ENCODE peak calls at places on chromosomes 12 and 14, in eight cellular contexts. One of them, this sample, is unnamed.
A peak's percentile ranks its signal among the peaks of the same experiment; 100 is the strongest.

GRCh38 chr12:89427508-89428156 is 75.3 kb upstream of the DUSP6 start:
- DNase-seq in osteocyte: no peak
- DNase-seq in AG09309: no peak
- DNase-seq in Calu3: no peak
- DNase-seq in ovary: no peak
- DNase-seq in colonic mucosa: no peak
- DNase-seq in lung: no peak
- DNase-seq in suprapubic skin: no peak
- DNase-seq in this sample: no peak

GRCh38 chr14:45249847-45250575 is 3.0 kb downstream of the MIS18BP1 start:
- DNase-seq in osteocyte: no peak
- DNase-seq in AG09309: peak; percentile 49
- DNase-seq in Calu3: no peak
- DNase-seq in ovary: no peak
- DNase-seq in colonic mucosa: no peak
- DNase-seq in lung: no peak
- DNase-seq in suprapubic skin: no peak
- DNase-seq in this sample: no peak

GRCh38 chr12:68113644-68114043 is 45.9 kb downstream of the IFNG start:
- DNase-seq in osteocyte: no peak
- DNase-seq in AG09309: no peak
- DNase-seq in Calu3: peak; percentile 41
- DNase-seq in ovary: no peak
- DNase-seq in colonic mucosa: peak; percentile 29
- DNase-seq in lung: no peak
- DNase-seq in suprapubic skin: no peak
- DNase-seq in this sample: peak; percentile 22

GRCh38 chr14:101444116-101444515 is 117.2 kb upstream of the DIO3 start:
- DNase-seq in osteocyte: no peak
- DNase-seq in AG09309: peak; percentile 52
- DNase-seq in Calu3: peak; percentile 25
- DNase-seq in ovary: no peak
- DNase-seq in colonic mucosa: no peak
- DNase-seq in lung: peak; percentile 16
- DNase-seq in suprapubic skin: no peak
- DNase-seq in this sample: no peak

GRCh38 chr12:76030378-76031080 is 1.0 kb downstream of the PHLDA1 start:
- DNase-seq in osteocyte: no peak
- DNase-seq in AG09309: no peak
- DNase-seq in Calu3: peak; percentile 45
- DNase-seq in ovary: peak; percentile 45
- DNase-seq in colonic mucosa: peak; percentile 46
- DNase-seq in lung: no peak
- DNase-seq in suprapubic skin: peak; percentile 77
- DNase-seq in this sample: peak; percentile 24

GRCh38 chr12:105084251-105085250 is at the start of gene ALDH1L2:
- DNase-seq in osteocyte: peak; percentile 96
- DNase-seq in AG09309: peak; percentile 73
- DNase-seq in Calu3: peak; percentile 91
- DNase-seq in ovary: peak; percentile 79
- DNase-seq in colonic mucosa: peak; percentile 88
- DNase-seq in lung: peak; percentile 86
- DNase-seq in suprapubic skin: peak; percentile 89
- DNase-seq in this sample: peak; percentile 78

GRCh38 chr12:58420496-58420895 is 479.1 kb downstream of the ATP23 start:
- DNase-seq in osteocyte: no peak
- DNase-seq in AG09309: peak; percentile 80
- DNase-seq in Calu3: no peak
- DNase-seq in ovary: no peak
- DNase-seq in colonic mucosa: no peak
- DNase-seq in lung: no peak
- DNase-seq in suprapubic skin: no peak
- DNase-seq in this sample: no peak

GRCh38 chr14:37318938-37319337 is 121.2 kb downstream of the MIPOL1 start:
- DNase-seq in osteocyte: no peak
- DNase-seq in AG09309: no peak
- DNase-seq in Calu3: no peak
- DNase-seq in ovary: no peak
- DNase-seq in colonic mucosa: no peak
- DNase-seq in lung: no peak
- DNase-seq in suprapubic skin: no peak
- DNase-seq in this sample: no peak

GRCh38 chr14:105854600-105855245 is 328.3 kb downstream of the TMEM121 start:
- DNase-seq in osteocyte: peak; percentile 82
- DNase-seq in AG09309: no peak
- DNase-seq in Calu3: no peak
- DNase-seq in ovary: peak; percentile 9
- DNase-seq in colonic mucosa: peak; percentile 8
- DNase-seq in lung: no peak
- DNase-seq in suprapubic skin: peak; percentile 50
- DNase-seq in this sample: peak; percentile 5

GRCh38 chr12:96255077-96255476 is 60.9 kb downstream of the ELK3 start:
- DNase-seq in osteocyte: no peak
- DNase-seq in AG09309: no peak
- DNase-seq in Calu3: no peak
- DNase-seq in ovary: peak; percentile 52
- DNase-seq in colonic mucosa: no peak
- DNase-seq in lung: peak; percentile 60
- DNase-seq in suprapubic skin: peak; percentile 88
- DNase-seq in this sample: peak; percentile 38

GRCh38 chr12:8665729-8666128 is 3.1 kb upstream of the MFAP5 start:
- DNase-seq in osteocyte: no peak
- DNase-seq in AG09309: peak; percentile 60
- DNase-seq in Calu3: no peak
- DNase-seq in ovary: no peak
- DNase-seq in colonic mucosa: no peak
- DNase-seq in lung: no peak
- DNase-seq in suprapubic skin: no peak
- DNase-seq in this sample: no peak

GRCh38 chr14:101288436-101289229 is 272.7 kb upstream of the DIO3 start:
- DNase-seq in osteocyte: peak; percentile 64
- DNase-seq in AG09309: no peak
- DNase-seq in Calu3: no peak
- DNase-seq in ovary: peak; percentile 74
- DNase-seq in colonic mucosa: no peak
- DNase-seq in lung: no peak
- DNase-seq in suprapubic skin: no peak
- DNase-seq in this sample: no peak

GRCh38 chr14:104442107-104442551 is 137.4 kb upstream of the C14orf180 start:
- DNase-seq in osteocyte: peak; percentile 81
- DNase-seq in AG09309: no peak
- DNase-seq in Calu3: no peak
- DNase-seq in ovary: no peak
- DNase-seq in colonic mucosa: peak; percentile 5
- DNase-seq in lung: peak; percentile 23
- DNase-seq in suprapubic skin: peak; percentile 55
- DNase-seq in this sample: no peak

GRCh38 chr14:30005114-30005698 is 77.6 kb upstream of the PRKD1 start:
- DNase-seq in osteocyte: no peak
- DNase-seq in AG09309: peak; percentile 52
- DNase-seq in Calu3: peak; percentile 8
- DNase-seq in ovary: no peak
- DNase-seq in colonic mucosa: no peak
- DNase-seq in lung: no peak
- DNase-seq in suprapubic skin: no peak
- DNase-seq in this sample: no peak

GRCh38 chr12:109821968-109822367 is 11.2 kb downstream of the TRPV4 start:
- DNase-seq in osteocyte: no peak
- DNase-seq in AG09309: no peak
- DNase-seq in Calu3: no peak
- DNase-seq in ovary: no peak
- DNase-seq in colonic mucosa: no peak
- DNase-seq in lung: no peak
- DNase-seq in suprapubic skin: no peak
- DNase-seq in this sample: no peak

GRCh38 chr12:58425481-58426392 is 484.4 kb downstream of the ATP23 start:
- DNase-seq in osteocyte: no peak
- DNase-seq in AG09309: peak; percentile 90
- DNase-seq in Calu3: peak; percentile 62
- DNase-seq in ovary: peak; percentile 23
- DNase-seq in colonic mucosa: peak; percentile 62
- DNase-seq in lung: no peak
- DNase-seq in suprapubic skin: no peak
- DNase-seq in this sample: peak; percentile 31

GRCh38 chr12:89529738-89530137 is 3.9 kb upstream of the POC1B start:
- DNase-seq in osteocyte: no peak
- DNase-seq in AG09309: no peak
- DNase-seq in Calu3: no peak
- DNase-seq in ovary: no peak
- DNase-seq in colonic mucosa: no peak
- DNase-seq in lung: no peak
- DNase-seq in suprapubic skin: no peak
- DNase-seq in this sample: no peak

GRCh38 chr14:64604001-64604400 is 54.2 kb downstream of the PPP1R36 start:
- DNase-seq in osteocyte: no peak
- DNase-seq in AG09309: no peak
- DNase-seq in Calu3: no peak
- DNase-seq in ovary: no peak
- DNase-seq in colonic mucosa: no peak
- DNase-seq in lung: no peak
- DNase-seq in suprapubic skin: no peak
- DNase-seq in this sample: no peak

GRCh38 chr12:123070267-123071081 is 80.4 kb downstream of the PITPNM2 start:
- DNase-seq in osteocyte: no peak
- DNase-seq in AG09309: no peak
- DNase-seq in Calu3: no peak
- DNase-seq in ovary: no peak
- DNase-seq in colonic mucosa: no peak
- DNase-seq in lung: no peak
- DNase-seq in suprapubic skin: peak; percentile 58
- DNase-seq in this sample: no peak

GRCh38 chr14:30375280-30375892 is 183.6 kb upstream of the G2E3 start:
- DNase-seq in osteocyte: no peak
- DNase-seq in AG09309: peak; percentile 2
- DNase-seq in Calu3: peak; percentile 67
- DNase-seq in ovary: peak; percentile 41
- DNase-seq in colonic mucosa: peak; percentile 70
- DNase-seq in lung: peak; percentile 35
- DNase-seq in suprapubic skin: peak; percentile 64
- DNase-seq in this sample: peak; percentile 70

GRCh38 chr12:33116284-33116683 is 219.7 kb upstream of the PKP2 start:
- DNase-seq in osteocyte: no peak
- DNase-seq in AG09309: no peak
- DNase-seq in Calu3: no peak
- DNase-seq in ovary: no peak
- DNase-seq in colonic mucosa: no peak
- DNase-seq in lung: no peak
- DNase-seq in suprapubic skin: no peak
- DNase-seq in this sample: no peak

GRCh38 chr12:32331133-32331532 is 68.2 kb upstream of the FGD4 start:
- DNase-seq in osteocyte: no peak
- DNase-seq in AG09309: no peak
- DNase-seq in Calu3: no peak
- DNase-seq in ovary: no peak
- DNase-seq in colonic mucosa: no peak
- DNase-seq in lung: no peak
- DNase-seq in suprapubic skin: no peak
- DNase-seq in this sample: no peak

GRCh38 chr12:14567311-14568195 is at the start of gene PLBD1:
- DNase-seq in osteocyte: no peak
- DNase-seq in AG09309: no peak
- DNase-seq in Calu3: peak; percentile 69
- DNase-seq in ovary: peak; percentile 20
- DNase-seq in colonic mucosa: peak; percentile 72
- DNase-seq in lung: peak; percentile 82
- DNase-seq in suprapubic skin: peak; percentile 71
- DNase-seq in this sample: peak; percentile 71

GRCh38 chr14:50012644-50013043 is 103.7 kb downstream of the VCPKMT start:
- DNase-seq in osteocyte: no peak
- DNase-seq in AG09309: no peak
- DNase-seq in Calu3: no peak
- DNase-seq in ovary: no peak
- DNase-seq in colonic mucosa: no peak
- DNase-seq in lung: no peak
- DNase-seq in suprapubic skin: no peak
- DNase-seq in this sample: no peak

GRCh38 chr12:52126050-52126604 is 46.6 kb downstream of the SMIM41 start:
- DNase-seq in osteocyte: no peak
- DNase-seq in AG09309: no peak
- DNase-seq in Calu3: no peak
- DNase-seq in ovary: no peak
- DNase-seq in colonic mucosa: no peak
- DNase-seq in lung: no peak
- DNase-seq in suprapubic skin: no peak
- DNase-seq in this sample: no peak

GRCh38 chr14:105694961-105695360 is 168.6 kb downstream of the TMEM121 start:
- DNase-seq in osteocyte: no peak
- DNase-seq in AG09309: no peak
- DNase-seq in Calu3: no peak
- DNase-seq in ovary: no peak
- DNase-seq in colonic mucosa: no peak
- DNase-seq in lung: no peak
- DNase-seq in suprapubic skin: no peak
- DNase-seq in this sample: no peak

GRCh38 chr14:94005324-94005723 is 8.2 kb downstream of the CCDC197 start:
- DNase-seq in osteocyte: no peak
- DNase-seq in AG09309: no peak
- DNase-seq in Calu3: no peak
- DNase-seq in ovary: no peak
- DNase-seq in colonic mucosa: no peak
- DNase-seq in lung: no peak
- DNase-seq in suprapubic skin: no peak
- DNase-seq in this sample: no peak

GRCh38 chr12:85076688-85077430 is 40.7 kb downstream of the LRRIQ1 start:
- DNase-seq in osteocyte: no peak
- DNase-seq in AG09309: peak; percentile 69
- DNase-seq in Calu3: peak; percentile 57
- DNase-seq in ovary: no peak
- DNase-seq in colonic mucosa: no peak
- DNase-seq in lung: no peak
- DNase-seq in suprapubic skin: no peak
- DNase-seq in this sample: no peak
- TF ChIP-seq CTCF in osteocyte: peak; percentile 66
- TF ChIP-seq CTCF in AG09309: peak; percentile 54
- TF ChIP-seq CTCF in Calu3: peak; percentile 30
- TF ChIP-seq CTCF in ovary: no peak
- TF ChIP-seq CTCF in colonic mucosa: no peak
- TF ChIP-seq CTCF in lung: no peak
- TF ChIP-seq CTCF in suprapubic skin: no peak
- TF ChIP-seq CTCF in this sample: peak; percentile 19

GRCh38 chr14:71739273-71739990 is 192.8 kb upstream of the RGS6 start:
- DNase-seq in osteocyte: no peak
- DNase-seq in AG09309: no peak
- DNase-seq in Calu3: peak; percentile 54
- DNase-seq in ovary: no peak
- DNase-seq in colonic mucosa: peak; percentile 63
- DNase-seq in lung: no peak
- DNase-seq in suprapubic skin: no peak
- DNase-seq in this sample: peak; percentile 35
- TF ChIP-seq CTCF in osteocyte: peak; percentile 43
- TF ChIP-seq CTCF in AG09309: no peak
- TF ChIP-seq CTCF in Calu3: no peak
- TF ChIP-seq CTCF in ovary: no peak
- TF ChIP-seq CTCF in colonic mucosa: no peak
- TF ChIP-seq CTCF in lung: no peak
- TF ChIP-seq CTCF in suprapubic skin: no peak
- TF ChIP-seq CTCF in this sample: no peak

GRCh38 chr12:11812558-11813421 is 163.3 kb downstream of the ETV6 start:
- DNase-seq in osteocyte: no peak
- DNase-seq in AG09309: no peak
- DNase-seq in Calu3: peak; percentile 42
- DNase-seq in ovary: no peak
- DNase-seq in colonic mucosa: peak; percentile 74
- DNase-seq in lung: no peak
- DNase-seq in suprapubic skin: no peak
- DNase-seq in this sample: peak; percentile 50
- TF ChIP-seq CTCF in osteocyte: peak; percentile 32
- TF ChIP-seq CTCF in AG09309: peak; percentile 9
- TF ChIP-seq CTCF in Calu3: no peak
- TF ChIP-seq CTCF in ovary: no peak
- TF ChIP-seq CTCF in colonic mucosa: no peak
- TF ChIP-seq CTCF in lung: no peak
- TF ChIP-seq CTCF in suprapubic skin: no peak
- TF ChIP-seq CTCF in this sample: peak; percentile 7

GRCh38 chr12:133080619-133081407 is at the start of gene ZNF140:
- DNase-seq in osteocyte: peak; percentile 98
- DNase-seq in AG09309: peak; percentile 90
- DNase-seq in Calu3: peak; percentile 99
- DNase-seq in ovary: peak; percentile 96
- DNase-seq in colonic mucosa: peak; percentile 96
- DNase-seq in lung: peak; percentile 95
- DNase-seq in suprapubic skin: peak; percentile 98
- DNase-seq in this sample: peak; percentile 96
- TF ChIP-seq CTCF in osteocyte: no peak
- TF ChIP-seq CTCF in AG09309: peak; percentile 19
- TF ChIP-seq CTCF in Calu3: no peak
- TF ChIP-seq CTCF in ovary: no peak
- TF ChIP-seq CTCF in colonic mucosa: peak; percentile 36
- TF ChIP-seq CTCF in lung: no peak
- TF ChIP-seq CTCF in suprapubic skin: no peak
- TF ChIP-seq CTCF in this sample: peak; percentile 31

This sample was measured in transverse colon.